ENCODE peak calls at places on chromosomes 13 and 19, in six cellular contexts. Q, D, O, V, M and B are unnamed samples.

GRCh38 chr19:49453013-49453756 is at the start of gene ALDH16A1:
- DNase-seq in Q (peak), D (peak), O (peak), V (peak), M (peak), B (peak)

GRCh38 chr19:33725567-33725966 is 71.1 kb upstream of the KCTD15 start:
- DNase-seq in Q (no peak), D (no peak), O (no peak), V (no peak), M (no peak), B (no peak)

GRCh38 chr19:2727640-2727944 is 6.4 kb upstream of the DIRAS1 start:
- DNase-seq in Q (no peak), D (no peak), O (peak), V (no peak), M (peak), B (no peak)

GRCh38 chr19:45076029-45076850 is at the start of gene ZNF296:
- DNase-seq in Q (peak), D (peak), O (peak), V (no peak), M (peak), B (peak)

GRCh38 chr13:26759907-26760834 is at the start of gene GPR12:
- DNase-seq in Q (no peak), D (no peak), O (no peak), V (no peak), M (peak), B (no peak)

GRCh38 chr19:4063369-4064072 is 3.2 kb downstream of the ZBTB7A start:
- DNase-seq in Q (no peak), D (peak), O (no peak), V (no peak), M (peak), B (no peak)

GRCh38 chr19:12796146-12797071 is 5.1 kb downstream of the JUNB start:
- DNase-seq in Q (peak), D (peak), O (peak), V (peak), M (peak), B (peak)

GRCh38 chr13:101150998-101151397 is 265.3 kb downstream of the NALCN start:
- DNase-seq in Q (no peak), D (no peak), O (no peak), V (no peak), M (peak), B (no peak)

GRCh38 chr19:18501832-18502231 is 20.0 kb downstream of the ELL start:
- DNase-seq in Q (no peak), D (peak), O (no peak), V (no peak), M (no peak), B (no peak)

DNA sequence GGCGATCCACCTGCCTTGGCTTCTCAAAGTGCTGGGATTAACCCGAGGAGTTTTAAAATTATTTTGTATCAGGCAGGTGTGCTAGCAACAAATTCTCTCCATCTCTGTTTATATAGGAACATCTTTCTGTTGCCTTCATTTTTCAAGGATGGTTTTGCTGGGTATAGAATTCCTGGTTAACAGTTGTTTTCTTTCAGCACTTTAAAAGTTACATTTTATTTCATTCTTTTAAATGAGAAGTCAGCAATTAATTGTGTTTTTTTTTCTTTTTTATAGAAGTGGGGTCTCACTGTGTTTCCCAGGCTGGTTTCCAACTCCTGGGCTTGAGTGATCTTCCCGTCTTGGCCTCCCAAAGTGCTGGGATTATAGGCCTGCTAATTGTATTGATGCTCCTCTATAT is 44.0 kb downstream of the DPF1 start:
- DNase-seq in Q (no peak), D (no peak), O (no peak), V (no peak), M (no peak), B (no peak)
- H3K27ac ChIP-seq in Q (no peak), D (no peak), O (no peak), V (no peak), M (no peak), B (no peak)

GRCh38 chr19:30373593-30373992 is 1.4 kb downstream of the ZNF536 start:
- DNase-seq in Q (no peak), D (no peak), O (no peak), V (no peak), M (no peak), B (no peak)

GRCh38 chr19:30371960-30372824 is at the start of gene ZNF536:
- DNase-seq in Q (no peak), D (no peak), O (no peak), V (no peak), M (no peak), B (no peak)

GRCh38 chr19:30369833-30370232 is 2.4 kb upstream of the ZNF536 start:
- DNase-seq in Q (no peak), D (no peak), O (no peak), V (no peak), M (no peak), B (no peak)

GRCh38 chr19:30374791-30375650 is 2.8 kb downstream of the ZNF536 start:
- DNase-seq in Q (no peak), D (no peak), O (no peak), V (no peak), M (peak), B (no peak)

GRCh38 chr19:30371157-30371845 is 883 bp upstream of the ZNF536 start:
- DNase-seq in Q (no peak), D (no peak), O (no peak), V (no peak), M (no peak), B (no peak)
- H3K27ac ChIP-seq in Q (no peak), D (no peak), O (no peak), V (no peak), M (no peak), B (no peak)

GRCh38 chr13:110262082-110262436 is 44.9 kb downstream of the COL4A1 start:
- DNase-seq in Q (no peak), D (no peak), O (no peak), V (no peak), M (no peak), B (no peak)

GRCh38 chr13:110261166-110262081 is 45.5 kb downstream of the COL4A1 start:
- DNase-seq in Q (no peak), D (no peak), O (peak), V (no peak), M (no peak), B (no peak)

GRCh38 chr13:110262944-110263343 is 44.0 kb downstream of the COL4A1 start:
- DNase-seq in Q (no peak), D (no peak), O (no peak), V (no peak), M (no peak), B (no peak)

GRCh38 chr13:110263906-110264305 is 43.1 kb downstream of the COL4A1 start:
- DNase-seq in Q (no peak), D (no peak), O (no peak), V (peak), M (no peak), B (no peak)

GRCh38 chr13:110262494-110262893 is 44.5 kb downstream of the COL4A1 start:
- DNase-seq in Q (no peak), D (no peak), O (no peak), V (no peak), M (no peak), B (no peak)
- H3K27ac ChIP-seq in Q (no peak), D (peak), O (no peak), V (peak), M (no peak), B (no peak)

DNA sequence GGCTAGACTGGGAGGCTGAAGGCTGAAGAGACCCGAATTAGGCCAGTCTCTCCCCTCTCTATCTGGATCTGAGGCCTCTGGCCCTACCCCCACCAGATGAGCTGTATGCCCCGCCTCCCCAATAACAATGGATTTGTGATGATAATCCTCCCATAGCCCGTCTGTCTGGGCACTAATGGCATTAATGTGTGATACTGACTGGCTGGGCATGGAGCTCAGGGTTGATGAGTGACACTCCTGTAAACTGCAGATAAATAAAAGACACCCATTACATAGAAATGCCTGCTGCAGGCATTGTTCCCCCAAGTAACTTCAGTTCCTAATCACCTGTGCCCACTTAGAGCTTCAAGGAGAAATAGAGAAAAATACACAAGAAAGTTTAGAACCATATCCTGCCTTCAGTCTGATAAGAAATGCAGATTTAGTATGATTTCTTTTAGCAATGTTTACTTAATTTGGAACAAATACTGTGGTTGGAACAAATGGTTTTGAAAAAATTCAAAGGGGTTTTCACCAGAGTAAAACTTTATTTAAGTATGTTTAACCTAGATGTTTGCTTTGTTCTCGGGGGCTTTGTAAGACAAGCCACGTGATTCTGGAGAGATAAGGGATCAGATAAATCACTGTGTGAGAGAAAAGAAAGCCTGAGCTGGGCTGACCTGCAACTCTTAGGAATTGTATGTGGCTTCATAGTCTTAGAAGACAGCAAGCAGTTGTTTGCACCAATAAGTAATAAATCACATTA is 60.3 kb downstream of the TNFRSF19 start:
- DNase-seq in Q (no peak), D (no peak), O (no peak), V (no peak), M (no peak), B (no peak)
- H3K27ac ChIP-seq in Q (no peak), D (no peak), O (no peak), V (no peak), M (no peak), B (no peak)

DNA sequence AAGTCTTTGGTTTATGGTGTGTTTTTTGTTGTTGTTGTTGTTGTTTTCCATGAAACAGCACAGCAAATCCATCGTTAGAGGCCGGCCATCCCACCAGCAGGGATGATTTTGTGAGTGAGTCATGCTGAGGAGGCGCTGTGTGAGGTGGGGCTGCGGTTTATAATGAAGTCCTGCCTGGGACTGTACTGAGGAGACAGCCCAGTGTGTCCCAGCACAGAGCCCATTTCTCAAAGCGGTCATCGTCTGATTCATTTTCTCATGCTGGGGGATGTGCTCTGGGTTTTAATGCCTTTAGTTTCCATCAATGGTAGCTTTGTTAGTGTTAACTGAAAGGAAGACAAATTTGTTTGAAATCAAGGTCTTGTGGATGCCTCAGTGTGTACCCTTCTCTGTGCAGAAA is 129.3 kb upstream of the SERP2 start:
- DNase-seq in Q (no peak), D (no peak), O (peak), V (no peak), M (peak), B (no peak)
- H3K27ac ChIP-seq in Q (no peak), D (no peak), O (no peak), V (peak), M (peak), B (no peak)

GRCh38 chr19:17311455-17312248 is 2.3 kb downstream of the DDA1 start:
- DNase-seq in Q (no peak), D (peak), O (peak), V (no peak), M (peak), B (no peak)
- H3K27ac ChIP-seq in Q (no peak), D (peak), O (peak), V (no peak), M (peak), B (no peak)